ENCODE peak calls at places on chromosomes 16 and 17, in eight cellular contexts. Z, B, N, R, V, K, H and D are unnamed samples.

GRCh38 chr17:80279895-80280294 is 19.2 kb downstream of the RNF213 start:
- DNase-seq in B (peak; percentile 70), V (no peak), Z (peak; percentile 92), K (peak; percentile 67), N (no peak), R (no peak), H (no peak), D (no peak)

GRCh38 chr16:56851671-56852400 is 13.2 kb upstream of the SLC12A3 start:
- DNase-seq in H (no peak), N (peak; percentile 38), R (no peak), K (no peak), V (no peak), B (no peak), Z (peak; percentile 53), D (no peak)

GRCh38 chr17:62186841-62187240 is 121.8 kb upstream of the MED13 start:
- DNase-seq in V (no peak), N (no peak), K (no peak), B (peak; percentile 23), Z (no peak), R (no peak), H (no peak), D (no peak)

GRCh38 chr17:55521193-55521592 is 9.9 kb upstream of the SMIM36 start:
- DNase-seq in V (no peak), Z (no peak), B (no peak), K (no peak), R (no peak), N (no peak), H (peak; percentile 11), D (no peak)

GRCh38 chr16:63466-63865 is 9.0 kb downstream of the RHBDF1 start:
- DNase-seq in Z (no peak), V (no peak), B (no peak), H (no peak), K (no peak), R (no peak), N (no peak), D (no peak)

GRCh38 chr17:46882666-46883065 is 31.3 kb downstream of the WNT9B start:
- DNase-seq in R (no peak), Z (no peak), H (no peak), V (no peak), K (no peak), N (no peak), B (no peak), D (no peak)

GRCh38 chr17:39923836-39924690 is 3.3 kb downstream of the ORMDL3 start:
- DNase-seq in H (no peak), N (no peak), R (no peak), Z (peak; percentile 33), K (no peak), V (no peak), B (no peak), D (no peak)

GRCh38 chr17:20206068-20206467 is 196.9 kb downstream of the SPECC1 start:
- DNase-seq in N (no peak), K (no peak), V (no peak), H (no peak), Z (peak; percentile 37), R (no peak), B (peak; percentile 84), D (no peak)

GRCh38 chr16:67086829-67087228 is 22.9 kb upstream of the PHAF1 start:
- DNase-seq in N (no peak), V (no peak), B (no peak), H (no peak), Z (peak; percentile 67), R (no peak), K (no peak), D (no peak)

GRCh38 chr17:5837055-5837491 is 233.1 kb upstream of the WSCD1 start:
- DNase-seq in K (no peak), R (no peak), N (no peak), H (no peak), Z (no peak), V (no peak), B (peak; percentile 7), D (no peak)

GRCh38 chr17:73189417-73190099 is 3.3 kb upstream of the COG1 start:
- DNase-seq in B (peak; percentile 47), K (peak; percentile 41), H (peak; percentile 15), N (no peak), V (no peak), R (no peak), Z (peak; percentile 67), D (no peak)

GRCh38 chr16:49482690-49483089 is 109.1 kb downstream of the C16orf78 start:
- DNase-seq in K (no peak), V (peak; percentile 1), H (no peak), Z (no peak), R (no peak), N (no peak), B (no peak), D (no peak)

GRCh38 chr17:47935961-47936360 is 5.4 kb upstream of the PNPO start:
- DNase-seq in B (peak; percentile 95), R (no peak), N (no peak), Z (peak; percentile 51), V (no peak), H (no peak), K (no peak), D (no peak)

GRCh38 chr16:4922721-4923342 is 14.1 kb downstream of the PPL start:
- DNase-seq in H (no peak), R (no peak), Z (no peak), B (no peak), N (no peak), V (no peak), K (no peak), D (no peak)

GRCh38 chr17:42878123-42878880 is 22.3 kb upstream of the G6PC1 start:
- DNase-seq in N (no peak), V (peak; percentile 60), H (no peak), B (no peak), K (no peak), Z (no peak), R (no peak), D (no peak)

GRCh38 chr17:44793885-44794698 is 35.3 kb downstream of the ADAM11 start:
- DNase-seq in K (no peak), Z (peak; percentile 35), R (no peak), N (no peak), B (no peak), V (no peak), H (no peak), D (no peak)

GRCh38 chr16:59181821-59182420 is 447.8 kb upstream of the GOT2 start:
- DNase-seq in Z (no peak), R (no peak), V (no peak), N (no peak), K (no peak), H (no peak), B (no peak), D (no peak)

GRCh38 chr16:85735225-85735722 is 15.6 kb downstream of the C16orf74 start:
- DNase-seq in Z (no peak), H (peak; percentile 27), R (peak; percentile 80), B (no peak), N (peak; percentile 79), K (no peak), V (peak; percentile 67), D (no peak)

GRCh38 chr16:75028544-75028943 is 29.7 kb downstream of the ZNRF1 start:
- DNase-seq in Z (no peak), V (no peak), R (no peak), N (no peak), H (no peak), B (no peak), K (no peak), D (no peak)

GRCh38 chr16:84357191-84357651 is 11.1 kb upstream of the ATP2C2 start:
- DNase-seq in R (no peak), K (peak; percentile 4), B (peak; percentile 35), H (peak; percentile 30), N (peak; percentile 12), Z (no peak), V (no peak), D (no peak)

GRCh38 chr17:45394913-45395568 is 37.6 kb downstream of the ARHGAP27 start:
- DNase-seq in V (peak; percentile 65), K (peak; percentile 31), Z (peak; percentile 93), H (no peak), N (peak; percentile 40), R (peak; percentile 38), B (peak; percentile 24), D (peak; percentile 26)

GRCh38 chr17:33944412-33944811 is 310.7 kb upstream of the CCL2 start:
- DNase-seq in H (no peak), R (no peak), V (no peak), B (no peak), K (no peak), N (no peak), Z (no peak), D (no peak)

GRCh38 chr16:84396537-84397008 is 28.2 kb downstream of the ATP2C2 start:
- DNase-seq in R (no peak), N (no peak), K (no peak), H (no peak), V (no peak), Z (no peak), B (peak; percentile 87), D (no peak)

GRCh38 chr16:69351309-69352027 is at the start of gene TMED6:
- DNase-seq in H (no peak), R (no peak), Z (no peak), B (no peak), N (no peak), K (no peak), V (peak; percentile 77), D (no peak)

GRCh38 chr16:16120382-16121184 is 102.7 kb downstream of the ABCC6 start:
- DNase-seq in B (peak; percentile 93), N (peak; percentile 57), H (peak; percentile 94), Z (peak; percentile 26), V (peak; percentile 48), K (no peak), R (no peak), D (no peak)

GRCh38 chr17:69734656-69735055 is 320.2 kb downstream of the MAP2K6 start:
- DNase-seq in N (no peak), K (no peak), H (no peak), Z (no peak), R (no peak), V (no peak), B (no peak), D (no peak)

GRCh38 chr17:27579897-27580321 is 51.1 kb upstream of the LGALS9 start:
- DNase-seq in R (no peak), K (no peak), Z (no peak), N (no peak), B (no peak), V (no peak), H (no peak), D (no peak)

GRCh38 chr17:67474081-67474661 is 97.1 kb downstream of the PITPNC1 start:
- DNase-seq in K (peak; percentile 79), N (no peak), Z (peak; percentile 94), B (no peak), V (no peak), H (no peak), R (no peak), D (no peak)

GRCh38 chr17:38334480-38335364 is 9.0 kb downstream of the GPR179 start:
- DNase-seq in Z (no peak), V (no peak), N (no peak), B (no peak), H (no peak), K (no peak), R (no peak), D (no peak)

GRCh38 chr17:82390860-82391435 is 19.4 kb downstream of the UTS2R start:
- DNase-seq in N (no peak), K (no peak), H (no peak), R (no peak), Z (no peak), V (no peak), B (no peak), D (no peak)

GRCh38 chr16:24917891-24918290 is 72.1 kb downstream of the SLC5A11 start:
- DNase-seq in B (no peak), K (no peak), H (no peak), R (no peak), V (no peak), N (no peak), Z (no peak), D (no peak)

GRCh38 chr17:42849451-42850157 is 1.4 kb upstream of the AOC3 start:
- DNase-seq in Z (no peak), B (no peak), R (no peak), K (no peak), V (no peak), N (no peak), H (no peak), D (no peak)

GRCh38 chr16:89695875-89696597 is 5.5 kb downstream of the SPATA2L start:
- DNase-seq in R (no peak), K (no peak), Z (no peak), H (no peak), N (no peak), V (no peak), B (no peak), D (no peak)

GRCh38 chr17:51435641-51436091 is 175.3 kb downstream of the UTP18 start:
- DNase-seq in N (peak; percentile 60), R (peak; percentile 25), H (no peak), Z (peak; percentile 3), B (no peak), K (no peak), V (peak; percentile 48), D (no peak)